ENCODE peak calls at places on chromosomes 11 and 22, in five cellular contexts. O is A549, L is IMR-90, B is H1, K is K562. J is an unnamed sample.

GRCh38 chr11:1060885-1061616 is 13.6 kb upstream of the MUC2 start:
- DNase-seq in O (peak), L (peak), B (no peak), K (no peak), J (no peak)

GRCh38 chr11:124409906-124410305 is 11.1 kb upstream of the OR8B3 start:
- DNase-seq in O (no peak), L (no peak), B (no peak), K (no peak), J (no peak)

GRCh38 chr22:25627271-25627848 is 62.9 kb downstream of the GRK3 start:
- DNase-seq in O (no peak), L (peak), B (no peak), K (no peak), J (no peak)

GRCh38 chr11:59247535-59248227 is 35.0 kb upstream of the MPEG1 start:
- DNase-seq in O (no peak), L (peak), B (no peak), K (no peak), J (no peak)

GRCh38 chr11:120746836-120747609 is 235.5 kb downstream of the GRIK4 start:
- DNase-seq in O (no peak), L (no peak), B (no peak), K (no peak), J (no peak)

GRCh38 chr11:92885600-92885999 is 83.9 kb upstream of the MTNR1B start:
- DNase-seq in O (no peak), L (no peak), B (no peak), K (no peak), J (no peak)

GRCh38 chr11:44561964-44562734 is 3.3 kb upstream of the CD82 start:
- DNase-seq in O (no peak), L (no peak), B (no peak), K (no peak), J (no peak)

GRCh38 chr11:31847761-31848160 is 36.6 kb upstream of the PAX6 start:
- DNase-seq in O (no peak), L (no peak), B (no peak), K (no peak), J (no peak)

GRCh38 chr11:121482231-121483129 is 29.7 kb upstream of the SORL1-AS1 start:
- DNase-seq in O (no peak), L (no peak), B (no peak), K (no peak), J (no peak)

GRCh38 chr11:108703916-108704315 is 39.0 kb downstream of the DDX10 start:
- DNase-seq in O (no peak), L (no peak), B (no peak), K (no peak), J (no peak)

DNA sequence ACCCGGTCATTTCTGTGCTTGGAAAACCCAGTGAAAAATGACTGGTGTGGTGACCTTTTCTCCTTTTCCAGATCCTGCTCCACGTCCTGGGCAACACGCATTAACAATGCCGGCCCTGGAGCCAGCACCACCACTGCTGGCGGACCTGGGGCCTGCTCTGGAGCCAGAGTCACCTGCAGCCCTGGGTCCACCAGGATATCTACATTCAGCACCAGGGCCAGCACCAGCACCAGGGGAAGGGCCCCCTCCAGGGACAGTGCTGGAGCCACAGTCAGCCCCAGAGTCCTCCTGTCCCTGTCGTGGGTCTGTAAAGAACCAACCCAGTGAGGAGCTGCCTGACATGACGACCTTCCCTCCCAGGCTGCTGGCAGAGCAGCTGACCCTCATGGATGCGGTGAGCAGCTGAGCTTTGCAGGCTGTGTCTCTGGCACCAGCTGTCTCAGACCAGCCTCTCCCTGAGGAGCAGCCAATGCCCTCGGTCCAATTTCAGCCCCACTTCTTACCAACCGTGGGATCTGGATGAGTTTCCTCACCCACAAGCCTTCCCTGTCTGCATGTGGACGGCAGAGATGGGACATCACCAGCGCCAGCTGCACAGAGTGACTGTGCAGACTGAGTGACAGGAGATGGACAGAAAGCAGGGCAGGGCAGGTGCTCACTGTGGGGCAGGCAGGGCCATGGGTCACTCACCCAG is 1.9 kb downstream of the RGL4 start:
- DNase-seq in O (no peak), L (no peak), B (no peak), K (peak), J (no peak)
- H3K4me2 ChIP-seq in O (no peak), L (no peak), B (no peak), K (no peak), J (no peak)

GRCh38 chr11:77126156-77126775 is 1.8 kb upstream of the MYO7A start:
- DNase-seq in O (no peak), L (no peak), B (no peak), K (no peak), J (no peak)
- TF ChIP-seq MAFK in O (no peak), L (no peak), B (no peak), K (no peak), J (no peak)

GRCh38 chr11:88353835-88354496 is 16.4 kb upstream of the CTSC start:
- DNase-seq in O (no peak), L (no peak), B (no peak), K (no peak), J (no peak)
- H3K4me2 ChIP-seq in O (no peak), L (peak), B (no peak), K (no peak), J (no peak)

GRCh38 chr22:46933526-46933925 is 171.1 kb downstream of the TBC1D22A start:
- DNase-seq in O (no peak), L (no peak), B (peak), K (no peak), J (no peak)

GRCh38 chr22:46929689-46930225 is 167.3 kb downstream of the TBC1D22A start:
- DNase-seq in O (no peak), L (no peak), B (peak), K (no peak), J (no peak)

GRCh38 chr22:46933040-46933439 is 170.6 kb downstream of the TBC1D22A start:
- DNase-seq in O (no peak), L (no peak), B (no peak), K (no peak), J (no peak)

GRCh38 chr22:46931881-46932280 is 169.4 kb downstream of the TBC1D22A start:
- DNase-seq in O (no peak), L (peak), B (no peak), K (no peak), J (no peak)

DNA sequence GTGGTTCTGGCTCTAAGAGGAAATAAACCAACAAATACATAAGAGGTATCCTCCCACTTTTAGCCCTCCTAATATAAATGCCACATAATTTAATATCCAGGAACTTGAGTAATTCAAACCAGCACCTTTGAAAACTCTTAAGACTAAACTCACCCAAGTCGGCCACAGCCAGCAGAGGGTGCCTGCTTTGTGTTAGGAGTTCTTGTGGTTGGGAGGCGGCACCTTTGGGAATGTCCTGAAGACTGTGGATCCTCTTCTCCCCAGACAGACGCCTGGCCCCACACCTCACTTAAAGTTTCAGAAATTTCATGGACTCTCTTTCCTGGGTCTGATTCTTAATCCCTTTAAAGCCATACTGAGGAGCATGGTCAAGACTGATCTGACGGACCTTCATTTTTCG is 169.0 kb downstream of the TBC1D22A start:
- DNase-seq in O (no peak), L (no peak), B (peak), K (no peak), J (no peak)
- TF ChIP-seq MAFK in O (no peak), L (no peak), B (no peak), K (no peak), J (no peak)

GRCh38 chr11:64089493-64089892 is 53.8 kb downstream of the FLRT1 start:
- DNase-seq in O (no peak), L (no peak), B (no peak), K (no peak), J (no peak)

GRCh38 chr11:64088159-64089026 is 52.7 kb downstream of the FLRT1 start:
- DNase-seq in O (peak), L (no peak), B (peak), K (peak), J (peak)

GRCh38 chr11:64089027-64089360 is 53.3 kb downstream of the FLRT1 start:
- DNase-seq in O (no peak), L (no peak), B (no peak), K (no peak), J (no peak)

GRCh38 chr11:64090811-64091516 is 55.2 kb downstream of the FLRT1 start:
- DNase-seq in O (peak), L (peak), B (no peak), K (peak), J (no peak)

DNA sequence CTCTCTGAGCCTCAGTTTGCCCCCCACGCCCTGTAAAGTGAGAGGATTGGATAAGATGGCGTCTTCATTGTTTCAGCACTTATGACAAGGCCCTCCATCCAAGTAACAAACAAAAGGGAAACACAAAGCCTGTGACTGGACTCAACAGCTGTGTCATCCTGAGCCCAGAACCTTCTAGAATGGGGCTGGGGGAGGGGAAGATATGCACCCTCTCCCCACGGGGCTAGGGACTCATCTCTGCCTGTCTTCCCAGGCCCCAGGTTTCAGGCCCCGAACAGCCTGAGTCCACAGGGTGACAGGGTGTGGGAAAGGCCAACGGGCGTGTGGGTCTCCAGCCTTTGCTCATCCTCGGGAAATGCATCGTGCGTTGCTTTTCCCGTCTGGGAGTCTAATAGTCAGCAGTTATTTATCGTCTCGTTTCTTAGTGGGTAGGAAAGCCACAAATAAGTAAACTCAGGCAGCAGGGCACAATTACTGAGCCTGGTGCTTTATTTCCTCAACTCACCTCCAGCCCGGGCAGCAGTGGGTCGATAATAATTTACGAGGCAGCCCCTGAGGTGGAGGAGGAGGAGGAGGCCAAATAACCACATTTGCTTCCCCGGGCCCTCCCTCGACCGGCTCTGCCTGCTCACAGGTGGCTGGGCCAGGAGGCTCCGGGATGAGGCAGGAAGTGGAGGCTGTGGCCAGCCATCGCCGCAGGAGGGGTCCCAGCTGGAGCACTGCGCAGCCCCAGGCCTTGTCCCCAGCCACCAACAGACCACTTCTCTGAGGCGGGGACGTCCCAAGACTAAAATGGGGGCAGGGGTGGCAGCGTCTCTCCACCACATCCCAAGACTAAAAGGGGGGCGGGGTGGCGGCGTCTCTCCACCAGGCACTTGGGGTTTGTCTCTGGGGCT is 54.4 kb downstream of the FLRT1 start:
- DNase-seq in O (no peak), L (no peak), B (no peak), K (no peak), J (no peak)
- H3K4me2 ChIP-seq in O (peak), L (no peak), B (no peak), K (no peak), J (no peak)

DNA sequence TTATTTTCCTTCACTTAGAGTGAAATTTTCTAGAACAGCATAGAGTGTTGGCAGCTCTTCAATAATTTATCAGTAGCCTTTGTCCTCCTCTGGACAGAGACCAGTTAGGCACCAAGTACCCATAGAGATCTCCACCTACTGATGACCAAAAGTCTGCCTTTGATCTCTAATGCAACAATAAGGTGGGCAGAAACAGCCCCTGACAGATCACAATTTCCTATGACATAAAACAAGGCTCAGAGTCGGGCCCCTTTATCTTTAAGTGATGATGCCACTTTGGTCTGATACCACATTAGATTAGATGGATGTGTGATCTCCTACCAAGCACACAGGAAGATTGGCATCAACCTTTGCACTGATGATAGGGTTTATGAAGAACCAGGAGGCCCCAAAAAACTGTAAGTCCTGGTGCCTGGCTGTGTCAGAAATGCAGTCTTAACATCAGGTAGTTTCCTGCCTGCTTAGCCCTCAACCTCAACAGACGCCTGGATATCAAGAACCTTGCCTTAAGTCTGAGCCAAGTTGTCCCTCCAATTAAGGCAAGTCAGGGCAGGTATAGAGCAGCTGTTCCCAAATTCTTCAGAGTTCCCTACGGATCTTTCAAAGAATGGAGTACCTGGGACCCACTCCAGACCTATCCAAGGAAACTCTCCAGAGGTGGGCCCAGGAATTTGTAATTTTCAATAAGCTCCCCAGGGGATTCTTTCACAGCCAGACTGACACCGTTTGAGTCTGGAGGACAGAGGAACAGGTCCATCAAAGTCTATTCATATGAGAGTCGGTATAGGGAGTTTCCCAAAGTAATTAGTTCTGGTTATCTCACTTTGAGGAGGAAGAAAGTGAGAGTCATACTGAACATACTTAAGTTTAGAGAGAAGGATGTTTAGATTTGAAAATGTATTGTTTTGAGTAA is 30.6 kb upstream of the TMPRSS4 start:
- DNase-seq in O (no peak), L (no peak), B (no peak), K (no peak), J (no peak)
- TF ChIP-seq MAFK in O (no peak), L (no peak), B (no peak), K (no peak), J (no peak)

GRCh38 chr11:14318581-14318981 is 40.4 kb downstream of the RRAS2 start:
- DNase-seq in O (no peak), L (peak), B (no peak), K (no peak), J (no peak)

GRCh38 chr11:14314127-14314526 is 44.9 kb downstream of the RRAS2 start:
- DNase-seq in O (no peak), L (no peak), B (no peak), K (no peak), J (no peak)

GRCh38 chr11:14320020-14320419 is 39.0 kb downstream of the RRAS2 start:
- DNase-seq in O (no peak), L (peak), B (no peak), K (no peak), J (no peak)

GRCh38 chr11:14315130-14315529 is 43.9 kb downstream of the RRAS2 start:
- DNase-seq in O (no peak), L (no peak), B (no peak), K (no peak), J (no peak)

DNA sequence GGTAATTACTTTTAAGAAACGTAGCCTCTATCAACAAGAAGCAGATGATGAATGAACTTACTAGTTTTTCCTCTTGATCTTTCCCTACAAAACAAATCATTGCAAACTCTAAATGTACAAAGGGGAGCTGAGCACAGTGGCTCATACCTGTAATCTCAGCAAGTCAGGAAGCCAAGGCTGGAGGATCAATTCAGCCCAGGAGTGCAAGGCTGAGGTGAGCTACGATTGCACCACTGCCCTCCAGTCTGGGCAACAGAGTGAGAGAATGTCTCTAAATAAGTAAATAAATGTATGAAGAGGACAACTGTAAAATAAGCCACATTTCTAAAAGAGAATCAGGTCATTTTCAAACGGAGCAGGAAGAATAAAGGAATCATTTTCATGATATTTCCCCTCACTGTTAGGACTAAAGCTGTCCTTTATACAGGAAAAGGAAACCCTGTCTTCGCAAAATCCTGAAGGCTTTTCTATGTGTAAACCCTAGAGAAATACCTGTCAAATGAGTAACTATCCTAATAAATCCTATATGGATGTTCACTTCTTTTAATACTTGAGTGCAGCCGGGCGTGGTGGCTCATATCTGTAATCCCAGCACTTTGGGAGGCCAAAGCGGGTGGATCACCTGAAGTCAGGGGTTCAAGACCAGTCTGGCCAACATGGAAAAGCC is 41.2 kb downstream of the RRAS2 start:
- DNase-seq in O (no peak), L (no peak), B (no peak), K (no peak), J (no peak)
- H3K4me2 ChIP-seq in O (peak), L (no peak), B (no peak), K (no peak), J (no peak)

GRCh38 chr11:134386945-134387344 is 25.1 kb downstream of the B3GAT1 start:
- DNase-seq in O (no peak), L (no peak), B (no peak), K (no peak), J (no peak)
- TF ChIP-seq MAFK in O (no peak), L (no peak), B (no peak), K (no peak), J (no peak)

DNA sequence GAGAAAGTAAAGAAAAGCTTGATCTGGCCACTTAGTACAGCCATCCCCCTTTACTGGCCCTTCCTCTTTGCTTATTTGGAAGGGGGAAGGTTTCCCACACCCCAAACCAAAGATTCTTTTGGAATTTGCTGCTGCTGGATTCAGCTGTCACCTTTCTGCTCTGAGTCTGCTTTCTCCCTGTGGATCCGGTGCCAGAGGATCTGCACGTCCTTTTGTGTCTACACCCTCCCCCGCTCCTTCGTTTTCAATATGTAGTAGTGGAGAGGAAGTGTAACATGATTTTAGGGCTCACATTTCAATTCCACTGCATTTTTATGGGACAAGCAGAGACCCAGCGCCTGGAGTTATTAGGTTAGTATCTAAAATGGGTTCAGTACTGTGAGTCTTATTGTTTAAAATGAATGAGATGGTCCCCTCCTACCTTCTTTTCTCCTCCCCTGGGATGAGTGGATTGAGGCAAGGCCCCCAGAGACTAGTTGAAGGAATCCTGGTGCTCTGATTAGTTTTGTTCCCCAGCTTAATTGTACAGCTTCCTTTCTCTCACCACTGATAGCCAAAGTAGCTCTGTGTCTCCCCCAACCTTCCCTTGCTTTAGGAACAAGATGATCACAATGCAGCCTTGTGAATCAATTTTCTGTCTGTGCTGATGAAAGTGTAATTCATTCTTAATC is 30.5 kb upstream of the CABP7 start:
- DNase-seq in O (no peak), L (no peak), B (no peak), K (no peak), J (no peak)
- H3K4me2 ChIP-seq in O (no peak), L (peak), B (no peak), K (no peak), J (no peak)

GRCh38 chr11:65652511-65653228 is 10.0 kb downstream of the RELA start:
- DNase-seq in O (peak), L (peak), B (peak), K (peak), J (peak)
- TF ChIP-seq MAFK in O (no peak), L (no peak), B (no peak), K (no peak), J (no peak)